ENCODE peak calls at places on chromosomes 6 and 20, in nine cellular contexts. F is GM03348; S is naive thymus-derived CD8-positive, alpha-beta T cell; H is Caco-2; Q is mucosa of gallbladder; J is Ammon's horn; Y is body of pancreas; G is NCI-H748 treated with DMSO at 0.1 percent for 48 hours; L is AG08395. D is an unnamed sample.

GRCh38 chr6:36328600-36328999 is 8.1 kb downstream of the BNIP5 start:
- DNase-seq in G (no peak), L (no peak), Q (no peak), H (no peak), J (no peak), F (no peak), S (no peak), Y (no peak), D (no peak)

GRCh38 chr6:166615059-166615770 is 11.8 kb downstream of the RPS6KA2 start:
- DNase-seq in Y (no peak), G (no peak), J (no peak), Q (no peak), S (no peak), L (peak), F (peak), H (no peak), D (peak)

GRCh38 chr6:31797607-31798006 is 2.1 kb upstream of the VARS1 start:
- DNase-seq in J (no peak), L (no peak), S (no peak), Q (no peak), Y (no peak), G (no peak), H (no peak), F (no peak), D (no peak)

GRCh38 chr20:38863024-38863851 is 57.7 kb downstream of the PPP1R16B start:
- DNase-seq in L (no peak), Y (no peak), J (no peak), S (peak), F (no peak), H (peak), G (no peak), Q (no peak), D (no peak)

GRCh38 chr20:48706710-48707339 is 121.0 kb downstream of the PREX1 start:
- DNase-seq in L (no peak), G (no peak), S (peak), H (no peak), F (no peak), J (no peak), Q (no peak), Y (no peak), D (no peak)

GRCh38 chr6:156182356-156182755 is 594.8 kb upstream of the ARID1B start:
- DNase-seq in L (no peak), Q (no peak), J (no peak), F (no peak), Y (no peak), S (no peak), G (no peak), H (no peak), D (no peak)

GRCh38 chr6:45416700-45417099 is 39.0 kb upstream of the SUPT3H start:
- DNase-seq in J (no peak), H (no peak), Q (no peak), S (no peak), L (no peak), F (no peak), Y (no peak), G (no peak), D (no peak)

GRCh38 chr6:169045486-169045885 is 208.2 kb downstream of the THBS2 start:
- DNase-seq in H (no peak), Y (no peak), Q (no peak), G (no peak), J (peak), F (no peak), L (no peak), S (no peak), D (no peak)

GRCh38 chr6:117267766-117268534 is 2.6 kb downstream of the VGLL2 start:
- DNase-seq in J (no peak), G (no peak), S (no peak), Q (no peak), L (no peak), F (no peak), H (no peak), Y (no peak), D (no peak)

GRCh38 chr20:38932457-38933120 is 6.4 kb downstream of the FAM83D start:
- DNase-seq in F (peak), Y (no peak), G (no peak), S (no peak), H (no peak), Q (no peak), J (no peak), L (no peak), D (peak)

GRCh38 chr6:158762787-158763439 is 56.3 kb downstream of the EZR start:
- DNase-seq in S (no peak), J (no peak), Q (no peak), L (no peak), Y (no peak), H (no peak), G (no peak), F (no peak), D (no peak)

GRCh38 chr20:53081916-53082863 is 110.0 kb downstream of the TSHZ2 start:
- DNase-seq in S (no peak), G (peak), H (no peak), J (no peak), F (no peak), Y (no peak), Q (no peak), L (no peak), D (no peak)

GRCh38 chr6:114090626-114091025 is 119.7 kb upstream of the HDAC2 start:
- DNase-seq in H (no peak), J (peak), L (no peak), Q (no peak), Y (no peak), S (no peak), G (no peak), F (peak), D (no peak)

GRCh38 chr6:81568973-81569372 is 183.5 kb downstream of the TENT5A start:
- DNase-seq in H (no peak), G (no peak), L (no peak), F (no peak), Y (no peak), J (no peak), S (no peak), Q (no peak), D (no peak)

GRCh38 chr20:48236001-48236400 is 450.7 kb upstream of the SULF2 start:
- DNase-seq in J (no peak), H (peak), G (no peak), F (no peak), Y (no peak), Q (no peak), L (no peak), S (no peak), D (no peak)

GRCh38 chr6:22247916-22248482 is 48.8 kb downstream of the PRL start:
- DNase-seq in Q (no peak), Y (no peak), S (no peak), L (no peak), H (no peak), J (no peak), G (no peak), F (no peak), D (no peak)

GRCh38 chr20:20207291-20207690 is 155.0 kb downstream of the CFAP61 start:
- DNase-seq in J (no peak), S (no peak), L (no peak), F (no peak), G (peak), Q (no peak), Y (no peak), H (no peak), D (peak)

GRCh38 chr6:62086047-62086446 is 200.0 kb downstream of the KHDRBS2 start:
- DNase-seq in L (no peak), G (no peak), H (no peak), Q (no peak), J (no peak), S (no peak), Y (no peak), F (no peak), D (no peak)

GRCh38 chr6:6717008-6717763 is 128.7 kb downstream of the LY86 start:
- DNase-seq in F (no peak), L (no peak), G (no peak), Q (no peak), Y (no peak), H (no peak), S (no peak), J (no peak), D (no peak)

D was measured in AG20443.